ENCODE peak calls at places on chromosomes 2 and 18, in seven cellular contexts. One of them, this sample, is unnamed.

GRCh38 chr18:71018816-71019215 is 730.0 kb downstream of the SOCS6 start:
- DNase-seq in SK-N-SH: no peak
- DNase-seq in HepG2: no peak
- DNase-seq in K562: no peak
- DNase-seq in H1: no peak
- DNase-seq in GM12878: no peak
- DNase-seq in GM12892: no peak
- DNase-seq in this sample: no peak

GRCh38 chr2:147999126-147999525 is 21.4 kb downstream of the ORC4 start:
- DNase-seq in SK-N-SH: no peak
- DNase-seq in HepG2: no peak
- DNase-seq in K562: no peak
- DNase-seq in H1: no peak
- DNase-seq in GM12878: no peak
- DNase-seq in GM12892: no peak
- DNase-seq in this sample: no peak

GRCh38 chr2:50196775-50197482 is 835.0 kb downstream of the NRXN1 start:
- DNase-seq in SK-N-SH: no peak
- DNase-seq in HepG2: no peak
- DNase-seq in K562: no peak
- DNase-seq in H1: no peak
- DNase-seq in GM12878: no peak
- DNase-seq in GM12892: no peak
- DNase-seq in this sample: no peak

GRCh38 chr18:50429207-50429948 is 54.5 kb downstream of the SKA1 start:
- DNase-seq in SK-N-SH: peak
- DNase-seq in HepG2: peak
- DNase-seq in K562: peak
- DNase-seq in H1: no peak
- DNase-seq in GM12878: no peak
- DNase-seq in GM12892: no peak
- DNase-seq in this sample: no peak

GRCh38 chr2:141109633-141110032 is 1021.2 kb downstream of the LRP1B start:
- DNase-seq in SK-N-SH: no peak
- DNase-seq in HepG2: peak
- DNase-seq in K562: peak
- DNase-seq in H1: no peak
- DNase-seq in GM12878: no peak
- DNase-seq in GM12892: no peak
- DNase-seq in this sample: no peak

GRCh38 chr2:31606511-31606910 is 25.8 kb upstream of the SRD5A2 start:
- DNase-seq in SK-N-SH: no peak
- DNase-seq in HepG2: no peak
- DNase-seq in K562: no peak
- DNase-seq in H1: no peak
- DNase-seq in GM12878: no peak
- DNase-seq in GM12892: no peak
- DNase-seq in this sample: no peak

GRCh38 chr18:57791911-57792310 is 11.2 kb downstream of the ATP8B1 start:
- DNase-seq in SK-N-SH: no peak
- DNase-seq in HepG2: no peak
- DNase-seq in K562: no peak
- DNase-seq in H1: no peak
- DNase-seq in GM12878: no peak
- DNase-seq in GM12892: no peak
- DNase-seq in this sample: no peak

GRCh38 chr2:222950886-222951285 is 90.0 kb downstream of the ACSL3 start:
- DNase-seq in SK-N-SH: no peak
- DNase-seq in HepG2: no peak
- DNase-seq in K562: no peak
- DNase-seq in H1: no peak
- DNase-seq in GM12878: no peak
- DNase-seq in GM12892: no peak
- DNase-seq in this sample: no peak

GRCh38 chr2:46887028-46887885 is 28.3 kb downstream of the MCFD2 start:
- DNase-seq in SK-N-SH: no peak
- DNase-seq in HepG2: no peak
- DNase-seq in K562: no peak
- DNase-seq in H1: no peak
- DNase-seq in GM12878: no peak
- DNase-seq in GM12892: no peak
- DNase-seq in this sample: no peak

GRCh38 chr2:105297211-105297610 is 32.3 kb downstream of the TGFBRAP1 start:
- DNase-seq in SK-N-SH: no peak
- DNase-seq in HepG2: no peak
- DNase-seq in K562: no peak
- DNase-seq in H1: no peak
- DNase-seq in GM12878: no peak
- DNase-seq in GM12892: no peak
- DNase-seq in this sample: no peak
- TF ChIP-seq TAF1 in SK-N-SH: no peak
- TF ChIP-seq TAF1 in HepG2: no peak
- TF ChIP-seq TAF1 in K562: no peak
- TF ChIP-seq TAF1 in H1: no peak
- TF ChIP-seq TAF1 in GM12878: no peak
- TF ChIP-seq TAF1 in GM12892: no peak
- TF ChIP-seq TAF1 in this sample: no peak

DNA sequence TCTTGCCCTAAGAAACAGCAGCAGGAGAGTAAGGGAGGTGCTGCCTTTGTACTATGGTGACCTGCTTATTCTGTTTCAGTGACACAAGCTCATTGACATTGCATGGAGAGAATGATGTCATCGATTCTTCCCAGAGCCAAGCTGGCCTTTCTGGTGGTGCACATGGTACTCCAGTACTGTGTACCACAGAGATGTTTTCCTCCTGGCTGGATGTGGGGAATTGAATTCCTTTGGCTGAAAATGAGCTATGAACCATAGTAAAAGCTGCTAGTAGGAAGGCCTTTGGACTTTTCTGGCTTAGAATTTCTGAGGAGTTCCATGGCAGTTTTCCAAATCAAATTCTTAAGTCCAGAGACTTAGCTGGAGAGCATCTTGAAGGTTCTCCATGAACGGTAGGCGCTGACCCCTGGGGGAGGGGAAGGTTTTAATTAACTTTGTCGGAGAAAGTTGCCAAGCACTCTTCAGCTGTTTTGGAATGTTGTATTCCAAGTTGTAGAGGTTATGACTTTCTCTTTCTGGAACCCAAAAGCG is 17.1 kb upstream of the B3GNT2 start:
- DNase-seq in SK-N-SH: no peak
- DNase-seq in HepG2: no peak
- DNase-seq in K562: no peak
- DNase-seq in H1: no peak
- DNase-seq in GM12878: no peak
- DNase-seq in GM12892: no peak
- DNase-seq in this sample: no peak
- TF ChIP-seq TAF1 in SK-N-SH: no peak
- TF ChIP-seq TAF1 in HepG2: no peak
- TF ChIP-seq TAF1 in K562: no peak
- TF ChIP-seq TAF1 in H1: no peak
- TF ChIP-seq TAF1 in GM12878: no peak
- TF ChIP-seq TAF1 in GM12892: no peak
- TF ChIP-seq TAF1 in this sample: no peak

DNA sequence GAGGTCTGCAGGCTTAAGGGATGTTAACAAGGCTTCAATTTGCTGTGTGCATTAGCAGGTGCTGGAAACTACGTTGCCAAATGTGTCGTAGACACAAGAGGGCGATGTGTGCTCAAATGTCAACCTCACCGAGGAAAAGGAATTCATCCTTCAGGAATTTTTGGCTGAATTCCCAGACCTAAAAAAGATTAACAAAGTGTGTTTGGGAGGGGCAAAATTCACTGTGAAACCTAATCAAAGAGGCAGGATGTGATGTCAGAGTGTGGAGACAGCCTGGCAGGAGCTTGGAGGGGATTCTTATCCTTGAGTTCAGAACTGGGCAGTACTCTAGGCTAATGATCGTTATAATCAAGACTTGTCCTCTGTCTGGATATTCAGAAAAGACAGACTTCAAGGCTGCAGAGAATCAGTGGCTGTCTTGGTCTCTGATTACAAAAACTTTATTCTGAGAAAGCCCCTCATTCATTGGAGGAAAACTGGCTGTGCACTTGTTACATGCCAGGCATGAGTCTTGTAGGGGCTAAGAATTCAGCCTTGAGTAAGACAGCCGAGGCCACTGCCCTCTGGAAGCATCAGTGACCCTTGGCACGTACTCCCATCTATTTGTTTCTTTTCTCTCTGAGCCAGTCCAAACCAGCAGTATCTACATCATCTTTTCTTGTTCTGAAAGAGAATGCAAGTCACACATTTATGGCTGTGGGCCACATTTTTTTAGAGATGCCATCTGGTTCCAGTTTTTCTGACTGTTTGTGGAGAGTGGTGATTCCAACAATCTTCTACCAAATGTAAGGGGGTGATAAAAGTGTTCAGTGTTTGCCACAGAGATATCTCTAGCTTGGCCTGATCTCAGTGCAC is 18.7 kb upstream of the SCYGR1 start:
- DNase-seq in SK-N-SH: peak
- DNase-seq in HepG2: peak
- DNase-seq in K562: peak
- DNase-seq in H1: peak
- DNase-seq in GM12878: no peak
- DNase-seq in GM12892: no peak
- DNase-seq in this sample: no peak
- TF ChIP-seq TAF1 in SK-N-SH: peak
- TF ChIP-seq TAF1 in HepG2: peak
- TF ChIP-seq TAF1 in K562: no peak
- TF ChIP-seq TAF1 in H1: no peak
- TF ChIP-seq TAF1 in GM12878: no peak
- TF ChIP-seq TAF1 in GM12892: no peak
- TF ChIP-seq TAF1 in this sample: no peak

GRCh38 chr2:105761931-105762515 is 17.3 kb downstream of the NCK2 start:
- DNase-seq in SK-N-SH: peak
- DNase-seq in HepG2: no peak
- DNase-seq in K562: no peak
- DNase-seq in H1: peak
- DNase-seq in GM12878: no peak
- DNase-seq in GM12892: no peak
- DNase-seq in this sample: no peak
- TF ChIP-seq TAF1 in SK-N-SH: no peak
- TF ChIP-seq TAF1 in HepG2: no peak
- TF ChIP-seq TAF1 in K562: no peak
- TF ChIP-seq TAF1 in H1: no peak
- TF ChIP-seq TAF1 in GM12878: no peak
- TF ChIP-seq TAF1 in GM12892: no peak
- TF ChIP-seq TAF1 in this sample: no peak

DNA sequence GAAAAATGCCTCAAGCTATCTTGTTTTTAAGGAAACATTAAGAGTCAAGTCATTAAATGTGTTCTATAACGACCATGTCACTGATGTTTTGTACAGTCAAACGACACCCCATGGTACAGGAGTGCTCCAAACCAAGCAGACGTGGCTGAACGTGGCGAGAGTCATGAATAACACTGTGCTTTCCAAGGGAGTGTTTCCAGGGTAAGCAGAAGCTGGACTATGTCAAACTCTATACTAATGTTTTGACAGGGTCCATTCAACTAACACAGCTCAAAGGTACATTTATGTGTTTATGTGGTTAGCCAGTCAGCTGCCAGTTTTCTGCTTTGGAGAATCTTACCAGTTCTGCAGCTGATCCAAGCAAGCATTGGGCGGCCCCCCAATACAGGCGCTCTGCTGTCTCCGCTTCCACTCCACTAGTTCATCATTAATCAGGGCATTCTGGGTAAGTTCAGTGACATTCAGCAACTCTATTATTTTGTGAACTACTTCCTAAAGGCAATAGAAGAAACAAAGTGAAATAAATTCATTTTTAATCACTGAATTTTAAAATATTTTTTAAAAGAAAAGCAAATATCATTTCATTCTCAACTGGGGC is 16.4 kb downstream of the STAT1 start:
- DNase-seq in SK-N-SH: no peak
- DNase-seq in HepG2: no peak
- DNase-seq in K562: no peak
- DNase-seq in H1: no peak
- DNase-seq in GM12878: no peak
- DNase-seq in GM12892: no peak
- DNase-seq in this sample: no peak
- TF ChIP-seq TAF1 in SK-N-SH: no peak
- TF ChIP-seq TAF1 in HepG2: no peak
- TF ChIP-seq TAF1 in K562: no peak
- TF ChIP-seq TAF1 in H1: no peak
- TF ChIP-seq TAF1 in GM12878: no peak
- TF ChIP-seq TAF1 in GM12892: no peak
- TF ChIP-seq TAF1 in this sample: no peak

GRCh38 chr2:70357076-70358071 is 55.5 kb upstream of the FAM136A start:
- DNase-seq in SK-N-SH: no peak
- DNase-seq in HepG2: peak
- DNase-seq in K562: no peak
- DNase-seq in H1: no peak
- DNase-seq in GM12878: no peak
- DNase-seq in GM12892: no peak
- DNase-seq in this sample: no peak
- TF ChIP-seq TAF1 in SK-N-SH: no peak
- TF ChIP-seq TAF1 in HepG2: no peak
- TF ChIP-seq TAF1 in K562: no peak
- TF ChIP-seq TAF1 in H1: no peak
- TF ChIP-seq TAF1 in GM12878: no peak
- TF ChIP-seq TAF1 in GM12892: no peak
- TF ChIP-seq TAF1 in this sample: no peak

GRCh38 chr18:24024425-24024824 is 9.9 kb downstream of the TTC39C start:
- DNase-seq in SK-N-SH: no peak
- DNase-seq in HepG2: no peak
- DNase-seq in K562: no peak
- DNase-seq in H1: no peak
- DNase-seq in GM12878: no peak
- DNase-seq in GM12892: no peak
- DNase-seq in this sample: no peak
- TF ChIP-seq TAF1 in SK-N-SH: no peak
- TF ChIP-seq TAF1 in HepG2: no peak
- TF ChIP-seq TAF1 in K562: no peak
- TF ChIP-seq TAF1 in H1: no peak
- TF ChIP-seq TAF1 in GM12878: no peak
- TF ChIP-seq TAF1 in GM12892: no peak
- TF ChIP-seq TAF1 in this sample: no peak

GRCh38 chr2:142596334-142597088 is 281.0 kb upstream of the KYNU start:
- DNase-seq in SK-N-SH: no peak
- DNase-seq in HepG2: peak
- DNase-seq in K562: no peak
- DNase-seq in H1: no peak
- DNase-seq in GM12878: no peak
- DNase-seq in GM12892: no peak
- DNase-seq in this sample: no peak
- TF ChIP-seq TAF1 in SK-N-SH: no peak
- TF ChIP-seq TAF1 in HepG2: no peak
- TF ChIP-seq TAF1 in K562: no peak
- TF ChIP-seq TAF1 in H1: no peak
- TF ChIP-seq TAF1 in GM12878: no peak
- TF ChIP-seq TAF1 in GM12892: no peak
- TF ChIP-seq TAF1 in this sample: no peak